ENCODE peak calls at places on chromosomes 6 and 20, in nine cellular contexts. T is OCI-LY7; S is IMR-90; E is tibial artery; U is endothelial cell of umbilical vein; Z is HCT116; P is neuronal stem cell; K is CD8-positive, alpha-beta T cell; L is left lung. M is an unnamed sample. For H3K9me3, the result is how much of the 10 kb centered on the place peaks cover.

GRCh38 chr6:147099974-147100373 is 104.2 kb upstream of the STXBP5 start:
- DNase-seq in T (no peak), S (peak), E (no peak), U (peak), Z (no peak), P (no peak), K (no peak), L (no peak), M (no peak)

GRCh38 chr20:64037498-64038213 is 1.7 kb downstream of the C20orf204 start:
- DNase-seq in T (no peak), S (no peak), E (no peak), U (no peak), Z (no peak), P (no peak), K (no peak), L (no peak), M (no peak)

GRCh38 chr6:33566182-33567084 is 13.6 kb downstream of the BAK1 start:
- DNase-seq in T (no peak), S (peak), E (no peak), U (no peak), Z (no peak), P (no peak), K (no peak), L (no peak), M (no peak)

GRCh38 chr20:58112017-58112781 is 116.3 kb downstream of the ANKRD60 start:
- DNase-seq in T (peak), S (peak), E (no peak), U (no peak), Z (no peak), P (no peak), K (no peak), L (no peak), M (no peak)

GRCh38 chr6:16335176-16335575 is 96.8 kb downstream of the GMPR start:
- DNase-seq in T (no peak), S (no peak), E (no peak), U (no peak), Z (no peak), P (no peak), K (no peak), L (peak), M (peak)

GRCh38 chr20:43949741-43950618 is 35.3 kb downstream of the TOX2 start:
- DNase-seq in T (peak), S (no peak), E (peak), U (no peak), Z (no peak), P (no peak), K (peak), L (no peak), M (peak)

GRCh38 chr6:48535569-48535968 is 424.6 kb upstream of the PTCHD4 start:
- DNase-seq in T (no peak), S (peak), E (no peak), U (no peak), Z (no peak), P (peak), K (no peak), L (no peak), M (no peak)

GRCh38 chr6:109491207-109491938 is 8.4 kb upstream of the ZBTB24 start:
- DNase-seq in T (no peak), S (peak), E (no peak), U (no peak), Z (no peak), P (no peak), K (peak), L (no peak), M (no peak)

GRCh38 chr20:24771651-24772061 is 177.4 kb upstream of the CST7 start:
- DNase-seq in T (no peak), S (no peak), E (no peak), U (no peak), Z (no peak), P (no peak), K (no peak), L (peak), M (no peak)

GRCh38 chr6:118344014-118344670 is 204.0 kb upstream of the PLN start:
- DNase-seq in T (no peak), S (peak), E (no peak), U (no peak), Z (no peak), P (no peak), K (no peak), L (no peak), M (no peak)

GRCh38 chr6:90764001-90764400 is 177.1 kb upstream of the MAP3K7 start:
- DNase-seq in T (no peak), S (peak), E (no peak), U (no peak), Z (no peak), P (no peak), K (no peak), L (no peak), M (no peak)

GRCh38 chr20:62576815-62577214 is 65.5 kb upstream of the SLCO4A1 start:
- DNase-seq in T (no peak), S (peak), E (no peak), U (peak), Z (no peak), P (peak), K (no peak), L (no peak), M (no peak)

GRCh38 chr20:62320581-62321354 is 18.0 kb downstream of the ADRM1 start:
- DNase-seq in T (peak), S (no peak), E (no peak), U (no peak), Z (peak), P (no peak), K (no peak), L (no peak), M (no peak)

GRCh38 chr6:28080631-28081485 is 490 bp downstream of the ZNF165 start:
- DNase-seq in T (peak), S (peak), E (peak), U (peak), Z (peak), P (peak), K (peak), L (peak), M (peak)

GRCh38 chr20:5448449-5449118 is 131.8 kb upstream of the PROKR2 start:
- DNase-seq in T (peak), S (peak), E (peak), U (peak), Z (peak), P (peak), K (peak), L (no peak), M (no peak)

GRCh38 chr6:44649365-44650025 is 262.0 kb downstream of the CDC5L start:
- DNase-seq in T (no peak), S (peak), E (no peak), U (no peak), Z (no peak), P (no peak), K (no peak), L (no peak), M (no peak)

GRCh38 chr6:11522819-11523218 is 14.7 kb upstream of the TMEM170B start:
- DNase-seq in T (no peak), S (no peak), E (peak), U (no peak), Z (no peak), P (no peak), K (no peak), L (no peak), M (no peak)

GRCh38 chr6:99789767-99790166 is 183.1 kb downstream of the PRDM13 start:
- DNase-seq in T (no peak), S (no peak), E (no peak), U (no peak), Z (no peak), P (no peak), K (no peak), L (no peak), M (no peak)

GRCh38 chr6:107611060-107611824 is 121.3 kb downstream of the SOBP start:
- DNase-seq in T (no peak), S (no peak), E (no peak), U (peak), Z (no peak), P (peak), K (no peak), L (no peak), M (no peak)

GRCh38 chr6:26331809-26332226 is 33.2 kb upstream of the BTN3A2 start:
- DNase-seq in T (peak), S (no peak), E (no peak), U (no peak), Z (no peak), P (no peak), K (peak), L (no peak), M (no peak)

GRCh38 chr6:15462717-15463525 is 199.9 kb downstream of the DTNBP1 start:
- DNase-seq in T (no peak), S (peak), E (no peak), U (no peak), Z (no peak), P (no peak), K (no peak), L (no peak), M (no peak)

GRCh38 chr20:53901064-53901463 is 169.3 kb downstream of the BCAS1 start:
- DNase-seq in T (no peak), S (peak), E (no peak), U (peak), Z (no peak), P (no peak), K (no peak), L (no peak), M (no peak)

GRCh38 chr6:88480822-88481221 is 314.7 kb upstream of the CNR1 start:
- DNase-seq in T (no peak), S (no peak), E (no peak), U (no peak), Z (no peak), P (no peak), K (no peak), L (no peak), M (no peak)

GRCh38 chr6:26607434-26608230 is 10.9 kb downstream of the ABT1 start:
- DNase-seq in T (peak), S (peak), E (no peak), U (peak), Z (peak), P (peak), K (peak), L (no peak), M (no peak)

GRCh38 chr6:37137201-37137880 is 32.6 kb upstream of the PIM1 start:
- DNase-seq in T (no peak), S (peak), E (no peak), U (peak), Z (peak), P (peak), K (peak), L (no peak), M (no peak)

GRCh38 chr6:35973670-35974222 is 50.7 kb downstream of the SLC26A8 start:
- DNase-seq in T (no peak), S (no peak), E (no peak), U (no peak), Z (no peak), P (no peak), K (no peak), L (peak), M (no peak)

GRCh38 chr6:26553739-26554668 is 15.8 kb downstream of the HMGN4 start:
- DNase-seq in T (peak), S (peak), E (peak), U (peak), Z (peak), P (peak), K (peak), L (peak), M (peak)

GRCh38 chr6:137867685-137868509 is 838 bp downstream of the TNFAIP3 start:
- DNase-seq in T (peak), S (peak), E (no peak), U (peak), Z (no peak), P (peak), K (peak), L (no peak), M (no peak)

GRCh38 chr6:105834548-105834947 is 251.6 kb upstream of the PRDM1 start:
- DNase-seq in T (no peak), S (no peak), E (no peak), U (no peak), Z (no peak), P (no peak), K (no peak), L (no peak), M (no peak)

GRCh38 chr6:134315974-134316391 is 1.9 kb downstream of the SGK1 start:
- DNase-seq in T (no peak), S (no peak), E (no peak), U (no peak), Z (no peak), P (no peak), K (no peak), L (no peak), M (no peak)

GRCh38 chr6:63673692-63674091 is 38.1 kb downstream of the PHF3 start:
- DNase-seq in T (no peak), S (no peak), E (no peak), U (no peak), Z (no peak), P (no peak), K (no peak), L (no peak), M (no peak)

GRCh38 chr20:2914160-2914559 is 40.9 kb downstream of the PTPRA start:
- DNase-seq in T (peak), S (no peak), E (no peak), U (peak), Z (no peak), P (no peak), K (no peak), L (no peak), M (no peak)

GRCh38 chr6:112286010-112286409 is 31.6 kb upstream of the LAMA4 start:
- DNase-seq in T (no peak), S (no peak), E (no peak), U (no peak), Z (no peak), P (no peak), K (peak), L (no peak), M (no peak)

GRCh38 chr6:38259736-38260135 is 380.0 kb downstream of the BTBD9 start:
- DNase-seq in T (no peak), S (peak), E (no peak), U (peak), Z (no peak), P (no peak), K (no peak), L (no peak), M (no peak)

DNA sequence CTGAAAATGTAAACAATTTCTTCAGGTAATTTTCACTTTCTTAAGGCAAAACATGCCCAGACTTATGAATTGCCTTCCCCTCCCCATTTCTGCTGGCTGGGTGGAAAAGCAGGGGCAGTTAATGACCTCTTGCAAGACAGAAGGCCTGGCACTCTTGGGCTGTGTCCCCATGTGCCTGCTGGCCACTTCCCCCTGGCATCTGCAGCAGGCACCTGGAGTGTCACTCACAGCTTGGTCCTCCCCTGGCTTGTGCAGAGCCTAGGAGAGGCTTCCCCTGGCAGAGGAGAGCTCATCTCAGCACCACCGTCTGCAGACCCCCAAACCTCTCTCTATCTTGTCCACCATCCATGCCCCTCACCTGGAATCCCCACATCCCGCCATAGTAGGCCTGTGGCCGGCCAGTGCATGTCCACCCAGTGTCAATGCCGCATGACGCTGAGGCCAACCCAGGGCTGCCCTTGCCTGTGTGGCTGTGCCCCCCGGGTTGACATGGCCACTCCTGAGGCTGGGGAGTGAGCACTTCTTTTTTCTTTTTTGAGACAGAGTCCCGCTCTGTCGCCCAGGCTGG is 83.5 kb upstream of the SLC22A23 start:
- DNase-seq in T (no peak), S (no peak), E (no peak), U (no peak), Z (no peak), P (no peak), K (no peak), L (no peak), M (no peak)
- H3K9me3 ChIP-seq in T (under half), S (under half), E (under half), U (under half), Z (under half), P (under half), K (under half), L (under half), M (under half)

GRCh38 chr20:49635829-49636228 is 67.9 kb upstream of the PTGIS start:
- DNase-seq in T (peak), S (no peak), E (no peak), U (no peak), Z (no peak), P (no peak), K (no peak), L (no peak), M (no peak)

GRCh38 chr20:49636447-49636846 is 68.5 kb upstream of the PTGIS start:
- DNase-seq in T (peak), S (no peak), E (no peak), U (no peak), Z (no peak), P (no peak), K (no peak), L (peak), M (no peak)

GRCh38 chr20:49634116-49634515 is 66.2 kb upstream of the PTGIS start:
- DNase-seq in T (no peak), S (no peak), E (no peak), U (no peak), Z (no peak), P (no peak), K (no peak), L (no peak), M (no peak)

GRCh38 chr20:49633643-49634042 is 65.7 kb upstream of the PTGIS start:
- DNase-seq in T (no peak), S (no peak), E (no peak), U (no peak), Z (no peak), P (no peak), K (no peak), L (no peak), M (no peak)

GRCh38 chr20:49635171-49635570 is 67.2 kb upstream of the PTGIS start:
- DNase-seq in T (peak), S (no peak), E (no peak), U (no peak), Z (no peak), P (no peak), K (no peak), L (no peak), M (no peak)
- H3K4me3 ChIP-seq in T (no peak), S (no peak), E (no peak), U (no peak), Z (no peak), P (no peak), K (no peak), L (no peak), M (no peak)

DNA sequence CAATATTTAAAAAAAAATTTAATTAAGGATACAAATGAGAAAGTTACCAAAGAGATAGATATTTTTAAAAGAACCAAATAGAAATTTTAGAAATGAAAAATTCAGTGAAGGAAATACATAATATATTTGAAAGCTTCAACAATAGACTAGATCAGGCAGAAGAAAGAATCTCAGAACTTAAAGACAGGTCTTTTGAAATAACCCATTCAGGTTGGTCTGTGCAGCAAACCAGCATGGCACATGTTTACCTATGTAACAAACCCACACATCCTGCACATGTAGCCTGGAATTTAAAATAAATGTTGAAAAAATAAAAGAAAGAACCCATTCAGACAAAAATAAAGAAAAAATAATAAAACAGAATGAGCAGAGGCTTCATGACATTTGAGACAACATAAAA is 221.1 kb upstream of the ID4 start:
- DNase-seq in T (peak), S (no peak), E (no peak), U (no peak), Z (no peak), P (no peak), K (no peak), L (no peak), M (no peak)
- H3K9me3 ChIP-seq in T (under half), S (under half), E (under half), U (under half), Z (under half), P (under half), K (under half), L (under half), M (under half)

DNA sequence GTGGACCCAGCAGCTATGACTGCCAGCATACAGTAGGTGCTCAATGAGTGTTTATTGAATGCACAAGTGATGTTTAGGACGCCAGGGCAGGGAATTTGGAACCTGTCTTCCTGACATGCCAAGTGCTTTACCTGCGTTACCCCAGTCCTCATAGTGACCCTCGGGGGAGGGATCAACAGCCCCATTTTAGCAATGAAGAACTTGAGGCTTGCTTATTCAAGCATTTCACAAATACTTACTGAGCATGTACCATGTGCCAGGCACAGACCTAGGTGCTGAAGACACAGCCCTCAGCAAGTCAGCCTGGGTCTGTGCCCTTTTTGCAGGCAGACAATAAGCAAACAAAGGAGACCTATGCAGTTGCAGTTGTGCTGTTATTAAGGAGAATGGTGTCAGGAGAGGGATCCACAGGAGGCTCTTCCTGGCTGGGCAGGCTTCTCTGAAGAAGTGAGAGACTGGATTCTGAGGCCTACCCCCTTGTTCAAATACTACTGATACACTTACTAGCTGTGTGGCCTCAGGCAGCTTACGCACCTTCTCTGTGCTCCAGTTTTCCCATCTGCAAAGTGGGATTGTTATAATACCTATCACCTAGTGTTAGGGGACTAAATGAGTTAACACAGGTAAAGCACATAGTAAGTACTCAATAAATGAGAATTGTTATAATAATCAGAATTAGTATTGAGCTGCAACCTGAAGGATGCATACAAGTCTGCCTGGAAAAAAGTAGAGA is 39.8 kb downstream of the TTLL9 start:
- DNase-seq in T (no peak), S (no peak), E (no peak), U (no peak), Z (no peak), P (no peak), K (no peak), L (no peak), M (no peak)
- H3K4me3 ChIP-seq in T (no peak), S (no peak), E (no peak), U (no peak), Z (no peak), P (no peak), K (no peak), L (no peak), M (no peak)

GRCh38 chr6:78570044-78570443 is 297.3 kb upstream of the IRAK1BP1 start:
- DNase-seq in T (no peak), S (no peak), E (no peak), U (no peak), Z (no peak), P (no peak), K (no peak), L (no peak), M (no peak)
- H3K9me3 ChIP-seq in T (under half), S (under half), E (under half), U (under half), Z (under half), P (under half), K (under half), L (under half), M (under half)